ENCODE peak calls at places on chromosomes 6 and 20, in ten cellular contexts. One of them, this sample, is unnamed.

GRCh38 chr6:167791036-167791779 is 35.5 kb upstream of the AFDN start:
- DNase-seq in transverse colon: no peak
- DNase-seq in fibroblast of lung: no peak
- DNase-seq in uterus: no peak
- DNase-seq in stomach: no peak
- DNase-seq in psoas muscle: no peak
- DNase-seq in trophoblast cell: peak; percentile 23
- DNase-seq in breast epithelium: no peak
- DNase-seq in pancreas: no peak
- DNase-seq in lower lobe of right lung: no peak
- DNase-seq in this sample: no peak

GRCh38 chr20:22288957-22289356 is 295.4 kb downstream of the FOXA2 start:
- DNase-seq in transverse colon: no peak
- DNase-seq in fibroblast of lung: no peak
- DNase-seq in uterus: no peak
- DNase-seq in stomach: no peak
- DNase-seq in psoas muscle: no peak
- DNase-seq in trophoblast cell: peak; percentile 15
- DNase-seq in breast epithelium: no peak
- DNase-seq in pancreas: no peak
- DNase-seq in lower lobe of right lung: no peak
- DNase-seq in this sample: no peak

GRCh38 chr20:53786445-53787267 is 193.0 kb upstream of the ZNF217 start:
- DNase-seq in transverse colon: peak; percentile 20
- DNase-seq in fibroblast of lung: no peak
- DNase-seq in uterus: no peak
- DNase-seq in stomach: no peak
- DNase-seq in psoas muscle: no peak
- DNase-seq in trophoblast cell: no peak
- DNase-seq in breast epithelium: no peak
- DNase-seq in pancreas: no peak
- DNase-seq in lower lobe of right lung: no peak
- DNase-seq in this sample: no peak

GRCh38 chr6:133769463-133769862 is 119.5 kb upstream of the TCF21 start:
- DNase-seq in transverse colon: no peak
- DNase-seq in fibroblast of lung: peak; percentile 57
- DNase-seq in uterus: no peak
- DNase-seq in stomach: no peak
- DNase-seq in psoas muscle: no peak
- DNase-seq in trophoblast cell: no peak
- DNase-seq in breast epithelium: no peak
- DNase-seq in pancreas: no peak
- DNase-seq in lower lobe of right lung: no peak
- DNase-seq in this sample: no peak

GRCh38 chr6:137877113-137877512 is 10.1 kb downstream of the TNFAIP3 start:
- DNase-seq in transverse colon: no peak
- DNase-seq in fibroblast of lung: no peak
- DNase-seq in uterus: no peak
- DNase-seq in stomach: no peak
- DNase-seq in psoas muscle: no peak
- DNase-seq in trophoblast cell: no peak
- DNase-seq in breast epithelium: no peak
- DNase-seq in pancreas: no peak
- DNase-seq in lower lobe of right lung: no peak
- DNase-seq in this sample: no peak

GRCh38 chr6:105320766-105321165 is 82.1 kb downstream of the PREP start:
- DNase-seq in transverse colon: no peak
- DNase-seq in fibroblast of lung: no peak
- DNase-seq in uterus: no peak
- DNase-seq in stomach: no peak
- DNase-seq in psoas muscle: no peak
- DNase-seq in trophoblast cell: no peak
- DNase-seq in breast epithelium: no peak
- DNase-seq in pancreas: no peak
- DNase-seq in lower lobe of right lung: no peak
- DNase-seq in this sample: no peak

GRCh38 chr6:108693406-108694154 is 132.9 kb downstream of the FOXO3 start:
- DNase-seq in transverse colon: no peak
- DNase-seq in fibroblast of lung: no peak
- DNase-seq in uterus: no peak
- DNase-seq in stomach: no peak
- DNase-seq in psoas muscle: no peak
- DNase-seq in trophoblast cell: no peak
- DNase-seq in breast epithelium: no peak
- DNase-seq in pancreas: no peak
- DNase-seq in lower lobe of right lung: no peak
- DNase-seq in this sample: no peak

GRCh38 chr6:41071501-41071922 is 644 bp downstream of the OARD1 start:
- DNase-seq in transverse colon: peak; percentile 86
- DNase-seq in fibroblast of lung: no peak
- DNase-seq in uterus: no peak
- DNase-seq in stomach: no peak
- DNase-seq in psoas muscle: no peak
- DNase-seq in trophoblast cell: no peak
- DNase-seq in breast epithelium: no peak
- DNase-seq in pancreas: no peak
- DNase-seq in lower lobe of right lung: peak; percentile 87
- DNase-seq in this sample: no peak

GRCh38 chr6:71287038-71287437 is 1.6 kb upstream of the OGFRL1 start:
- DNase-seq in transverse colon: peak; percentile 13
- DNase-seq in fibroblast of lung: no peak
- DNase-seq in uterus: no peak
- DNase-seq in stomach: no peak
- DNase-seq in psoas muscle: no peak
- DNase-seq in trophoblast cell: no peak
- DNase-seq in breast epithelium: no peak
- DNase-seq in pancreas: no peak
- DNase-seq in lower lobe of right lung: no peak
- DNase-seq in this sample: no peak

GRCh38 chr20:36314734-36315544 is 8.8 kb downstream of the DLGAP4 start:
- DNase-seq in transverse colon: no peak
- DNase-seq in fibroblast of lung: no peak
- DNase-seq in uterus: no peak
- DNase-seq in stomach: no peak
- DNase-seq in psoas muscle: no peak
- DNase-seq in trophoblast cell: no peak
- DNase-seq in breast epithelium: peak; percentile 15
- DNase-seq in pancreas: no peak
- DNase-seq in lower lobe of right lung: no peak
- DNase-seq in this sample: no peak

GRCh38 chr20:36315545-36316351 is 9.6 kb downstream of the DLGAP4 start:
- DNase-seq in transverse colon: no peak
- DNase-seq in fibroblast of lung: no peak
- DNase-seq in uterus: no peak
- DNase-seq in stomach: no peak
- DNase-seq in psoas muscle: no peak
- DNase-seq in trophoblast cell: no peak
- DNase-seq in breast epithelium: peak; percentile 48
- DNase-seq in pancreas: no peak
- DNase-seq in lower lobe of right lung: peak; percentile 30
- DNase-seq in this sample: no peak

GRCh38 chr20:36313476-36313875 is 7.3 kb downstream of the DLGAP4 start:
- DNase-seq in transverse colon: no peak
- DNase-seq in fibroblast of lung: no peak
- DNase-seq in uterus: no peak
- DNase-seq in stomach: no peak
- DNase-seq in psoas muscle: no peak
- DNase-seq in trophoblast cell: no peak
- DNase-seq in breast epithelium: peak; percentile 41
- DNase-seq in pancreas: no peak
- DNase-seq in lower lobe of right lung: no peak
- DNase-seq in this sample: no peak

GRCh38 chr20:36312724-36313441 is 6.7 kb downstream of the DLGAP4 start:
- DNase-seq in transverse colon: no peak
- DNase-seq in fibroblast of lung: no peak
- DNase-seq in uterus: no peak
- DNase-seq in stomach: no peak
- DNase-seq in psoas muscle: no peak
- DNase-seq in trophoblast cell: no peak
- DNase-seq in breast epithelium: peak; percentile 31
- DNase-seq in pancreas: no peak
- DNase-seq in lower lobe of right lung: no peak
- DNase-seq in this sample: no peak

DNA sequence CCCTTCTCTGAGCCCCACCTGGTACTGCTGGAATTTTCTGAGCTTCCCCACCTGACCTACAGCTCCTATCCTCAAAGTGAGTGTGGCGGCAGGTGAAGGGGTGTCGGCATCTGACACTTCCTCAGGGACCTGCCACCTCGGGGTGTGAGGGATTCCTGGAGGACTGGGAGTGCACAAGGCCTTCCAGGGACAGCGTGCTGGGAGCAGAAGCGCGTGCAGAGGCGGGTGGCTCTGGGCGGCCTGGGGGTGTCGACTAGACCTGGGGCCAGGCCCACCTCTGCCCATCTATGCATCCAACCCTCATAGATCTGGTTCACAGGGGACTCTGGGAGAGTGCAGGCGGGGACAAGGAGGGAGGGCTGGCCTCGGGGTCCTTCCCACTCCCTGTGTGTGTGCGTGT is 7.8 kb downstream of the DLGAP4 start:
- DNase-seq in transverse colon: no peak
- DNase-seq in fibroblast of lung: no peak
- DNase-seq in uterus: no peak
- DNase-seq in stomach: no peak
- DNase-seq in psoas muscle: no peak
- DNase-seq in trophoblast cell: no peak
- DNase-seq in breast epithelium: peak; percentile 20
- DNase-seq in pancreas: no peak
- DNase-seq in lower lobe of right lung: no peak
- DNase-seq in this sample: no peak
- H3K27ac ChIP-seq in transverse colon: no peak overlapping the region
- H3K27ac ChIP-seq in fibroblast of lung: no peak overlapping the region
- H3K27ac ChIP-seq in uterus: no peak overlapping the region
- H3K27ac ChIP-seq in stomach: no peak overlapping the region
- H3K27ac ChIP-seq in psoas muscle: no peak overlapping the region
- H3K27ac ChIP-seq in trophoblast cell: no peak overlapping the region
- H3K27ac ChIP-seq in breast epithelium: no peak overlapping the region
- H3K27ac ChIP-seq in pancreas: no peak overlapping the region
- H3K27ac ChIP-seq in lower lobe of right lung: no peak overlapping the region
- H3K27ac ChIP-seq in this sample: no peak overlapping the region

GRCh38 chr6:87699576-87699975 is 2.5 kb downstream of the AKIRIN2 start:
- DNase-seq in transverse colon: no peak
- DNase-seq in fibroblast of lung: no peak
- DNase-seq in uterus: no peak
- DNase-seq in stomach: no peak
- DNase-seq in psoas muscle: no peak
- DNase-seq in trophoblast cell: no peak
- DNase-seq in breast epithelium: no peak
- DNase-seq in pancreas: no peak
- DNase-seq in lower lobe of right lung: no peak
- DNase-seq in this sample: no peak
- H3K27ac ChIP-seq in transverse colon: peak overlapping the region; percentile 99
- H3K27ac ChIP-seq in fibroblast of lung: no peak overlapping the region
- H3K27ac ChIP-seq in uterus: peak overlapping the region; percentile 22
- H3K27ac ChIP-seq in stomach: no peak overlapping the region
- H3K27ac ChIP-seq in psoas muscle: peak overlapping the region; percentile 99
- H3K27ac ChIP-seq in trophoblast cell: no peak overlapping the region
- H3K27ac ChIP-seq in breast epithelium: peak overlapping the region; percentile 4
- H3K27ac ChIP-seq in pancreas: peak overlapping the region; percentile 42
- H3K27ac ChIP-seq in lower lobe of right lung: peak overlapping the region; percentile 97
- H3K27ac ChIP-seq in this sample: no peak overlapping the region

GRCh38 chr6:110358536-110359148 is 493 bp upstream of the METTL24 start:
- DNase-seq in transverse colon: no peak
- DNase-seq in fibroblast of lung: no peak
- DNase-seq in uterus: no peak
- DNase-seq in stomach: no peak
- DNase-seq in psoas muscle: no peak
- DNase-seq in trophoblast cell: no peak
- DNase-seq in breast epithelium: no peak
- DNase-seq in pancreas: no peak
- DNase-seq in lower lobe of right lung: no peak
- DNase-seq in this sample: no peak
- H3K27ac ChIP-seq in transverse colon: peak overlapping the region; percentile 87
- H3K27ac ChIP-seq in fibroblast of lung: no peak overlapping the region
- H3K27ac ChIP-seq in uterus: peak overlapping the region; percentile 98
- H3K27ac ChIP-seq in stomach: peak overlapping the region; percentile 85
- H3K27ac ChIP-seq in psoas muscle: no peak overlapping the region
- H3K27ac ChIP-seq in trophoblast cell: peak overlapping the region; percentile 50
- H3K27ac ChIP-seq in breast epithelium: peak overlapping the region; percentile 92
- H3K27ac ChIP-seq in pancreas: peak overlapping the region; percentile 68
- H3K27ac ChIP-seq in lower lobe of right lung: peak overlapping the region; percentile 77
- H3K27ac ChIP-seq in this sample: peak overlapping the region; percentile 77

DNA sequence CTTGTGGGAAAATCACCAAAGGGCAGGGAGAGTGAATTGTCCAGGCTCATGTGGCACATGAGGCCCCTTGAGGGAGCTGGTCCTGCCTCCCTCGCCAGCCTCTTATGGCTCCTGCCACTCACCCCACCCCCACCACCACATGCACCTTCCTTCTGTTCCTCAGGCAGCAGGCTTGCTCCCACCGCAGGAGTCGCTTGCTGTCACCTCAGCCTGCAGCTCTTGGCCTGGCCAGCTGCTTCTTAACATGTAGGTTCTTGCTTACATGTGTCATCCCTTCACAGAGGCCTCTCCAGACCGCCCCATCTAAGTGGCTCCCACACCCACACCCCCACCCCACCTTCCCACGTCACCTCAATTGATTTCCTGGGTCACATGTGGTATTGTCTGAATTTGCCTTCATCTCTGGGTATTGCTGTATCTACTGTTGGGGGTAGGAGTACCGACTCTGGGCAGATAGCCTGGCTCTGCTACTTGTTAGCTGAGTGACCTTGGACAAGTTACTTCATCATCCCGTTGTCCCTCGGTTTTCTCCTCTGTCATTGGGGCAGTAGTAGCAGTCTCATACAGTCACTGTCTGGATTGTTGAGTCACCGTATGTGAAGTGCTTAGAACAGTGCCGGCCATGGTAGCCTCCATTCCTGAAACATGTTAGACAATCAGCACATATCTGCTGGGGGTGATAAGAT is 41.7 kb downstream of the SLC9A8 start:
- DNase-seq in transverse colon: no peak
- DNase-seq in fibroblast of lung: no peak
- DNase-seq in uterus: no peak
- DNase-seq in stomach: no peak
- DNase-seq in psoas muscle: no peak
- DNase-seq in trophoblast cell: peak; percentile 24
- DNase-seq in breast epithelium: no peak
- DNase-seq in pancreas: no peak
- DNase-seq in lower lobe of right lung: no peak
- DNase-seq in this sample: no peak
- H3K27ac ChIP-seq in transverse colon: no peak overlapping the region
- H3K27ac ChIP-seq in fibroblast of lung: no peak overlapping the region
- H3K27ac ChIP-seq in uterus: no peak overlapping the region
- H3K27ac ChIP-seq in stomach: no peak overlapping the region
- H3K27ac ChIP-seq in psoas muscle: no peak overlapping the region
- H3K27ac ChIP-seq in trophoblast cell: peak overlapping the region; percentile 3
- H3K27ac ChIP-seq in breast epithelium: no peak overlapping the region
- H3K27ac ChIP-seq in pancreas: no peak overlapping the region
- H3K27ac ChIP-seq in lower lobe of right lung: no peak overlapping the region
- H3K27ac ChIP-seq in this sample: peak overlapping the region; percentile 7